ENCODE peak calls at places on chromosomes 6 and 20, in six cellular contexts. One of them, this sample, is unnamed.

GRCh38 chr20:46559685-46560440 is 9.4 kb upstream of the OCSTAMP start:
- DNase-seq in sigmoid colon: no peak
- DNase-seq in thoracic aorta: no peak
- DNase-seq in lung: no peak
- DNase-seq in heart left ventricle: no peak
- DNase-seq in stomach: no peak
- DNase-seq in this sample: no peak

GRCh38 chr20:4552075-4552474 is 169.6 kb upstream of the PRND start:
- DNase-seq in stomach: no peak
- DNase-seq in thoracic aorta: no peak
- DNase-seq in heart left ventricle: no peak
- DNase-seq in lung: no peak
- DNase-seq in sigmoid colon: no peak
- DNase-seq in this sample: no peak

GRCh38 chr6:134424131-134424794 is 106.4 kb upstream of the SGK1 start:
- DNase-seq in sigmoid colon: no peak
- DNase-seq in lung: no peak
- DNase-seq in stomach: no peak
- DNase-seq in heart left ventricle: no peak
- DNase-seq in thoracic aorta: no peak
- DNase-seq in this sample: no peak

GRCh38 chr20:39822667-39823066 is 860.5 kb downstream of the DHX35 start:
- DNase-seq in sigmoid colon: no peak
- DNase-seq in thoracic aorta: no peak
- DNase-seq in heart left ventricle: no peak
- DNase-seq in stomach: no peak
- DNase-seq in lung: no peak
- DNase-seq in this sample: no peak

GRCh38 chr6:122696079-122696478 is 83.4 kb upstream of the FABP7 start:
- DNase-seq in thoracic aorta: no peak
- DNase-seq in stomach: no peak
- DNase-seq in heart left ventricle: no peak
- DNase-seq in lung: no peak
- DNase-seq in sigmoid colon: no peak
- DNase-seq in this sample: no peak

GRCh38 chr6:63307581-63308246 is 12.1 kb downstream of the LGSN start:
- DNase-seq in lung: no peak
- DNase-seq in heart left ventricle: no peak
- DNase-seq in sigmoid colon: no peak
- DNase-seq in thoracic aorta: no peak
- DNase-seq in stomach: no peak
- DNase-seq in this sample: no peak

GRCh38 chr6:127737009-127737486 is 160.1 kb downstream of the C6orf58 start:
- DNase-seq in heart left ventricle: no peak
- DNase-seq in lung: peak; percentile 36
- DNase-seq in sigmoid colon: no peak
- DNase-seq in thoracic aorta: no peak
- DNase-seq in stomach: peak; percentile 45
- DNase-seq in this sample: no peak

GRCh38 chr20:43583982-43584432 is 6.7 kb upstream of the IFT52 start:
- DNase-seq in thoracic aorta: peak; percentile 43
- DNase-seq in sigmoid colon: no peak
- DNase-seq in stomach: peak; percentile 56
- DNase-seq in lung: peak; percentile 70
- DNase-seq in heart left ventricle: peak; percentile 77
- DNase-seq in this sample: peak; percentile 88

GRCh38 chr6:158606935-158607334 is 37.6 kb downstream of the DYNLT1 start:
- DNase-seq in sigmoid colon: no peak
- DNase-seq in thoracic aorta: no peak
- DNase-seq in lung: no peak
- DNase-seq in stomach: no peak
- DNase-seq in heart left ventricle: no peak
- DNase-seq in this sample: no peak

GRCh38 chr6:45655630-45656422 is 278.1 kb upstream of the SUPT3H start:
- DNase-seq in heart left ventricle: no peak
- DNase-seq in thoracic aorta: no peak
- DNase-seq in sigmoid colon: no peak
- DNase-seq in stomach: no peak
- DNase-seq in lung: no peak
- DNase-seq in this sample: no peak

GRCh38 chr6:26445934-26446667 is 5.8 kb downstream of the BTN3A3 start:
- DNase-seq in stomach: no peak
- DNase-seq in lung: no peak
- DNase-seq in heart left ventricle: no peak
- DNase-seq in thoracic aorta: no peak
- DNase-seq in sigmoid colon: no peak
- DNase-seq in this sample: no peak

GRCh38 chr6:36216559-36216958 is 20.0 kb downstream of the BRPF3 start:
- DNase-seq in thoracic aorta: no peak
- DNase-seq in lung: no peak
- DNase-seq in stomach: no peak
- DNase-seq in sigmoid colon: no peak
- DNase-seq in heart left ventricle: no peak
- DNase-seq in this sample: no peak

GRCh38 chr6:106525111-106525884 is 104.0 kb downstream of the RTN4IP1 start:
- DNase-seq in stomach: no peak
- DNase-seq in heart left ventricle: no peak
- DNase-seq in sigmoid colon: no peak
- DNase-seq in lung: no peak
- DNase-seq in thoracic aorta: no peak
- DNase-seq in this sample: no peak

GRCh38 chr6:16698988-16699868 is 62.0 kb downstream of the ATXN1 start:
- DNase-seq in heart left ventricle: no peak
- DNase-seq in stomach: no peak
- DNase-seq in lung: no peak
- DNase-seq in thoracic aorta: no peak
- DNase-seq in sigmoid colon: no peak
- DNase-seq in this sample: no peak

GRCh38 chr20:59027746-59028320 is 4.3 kb downstream of the ATP5F1E start:
- DNase-seq in heart left ventricle: no peak
- DNase-seq in stomach: no peak
- DNase-seq in sigmoid colon: no peak
- DNase-seq in thoracic aorta: no peak
- DNase-seq in lung: no peak
- DNase-seq in this sample: no peak

DNA sequence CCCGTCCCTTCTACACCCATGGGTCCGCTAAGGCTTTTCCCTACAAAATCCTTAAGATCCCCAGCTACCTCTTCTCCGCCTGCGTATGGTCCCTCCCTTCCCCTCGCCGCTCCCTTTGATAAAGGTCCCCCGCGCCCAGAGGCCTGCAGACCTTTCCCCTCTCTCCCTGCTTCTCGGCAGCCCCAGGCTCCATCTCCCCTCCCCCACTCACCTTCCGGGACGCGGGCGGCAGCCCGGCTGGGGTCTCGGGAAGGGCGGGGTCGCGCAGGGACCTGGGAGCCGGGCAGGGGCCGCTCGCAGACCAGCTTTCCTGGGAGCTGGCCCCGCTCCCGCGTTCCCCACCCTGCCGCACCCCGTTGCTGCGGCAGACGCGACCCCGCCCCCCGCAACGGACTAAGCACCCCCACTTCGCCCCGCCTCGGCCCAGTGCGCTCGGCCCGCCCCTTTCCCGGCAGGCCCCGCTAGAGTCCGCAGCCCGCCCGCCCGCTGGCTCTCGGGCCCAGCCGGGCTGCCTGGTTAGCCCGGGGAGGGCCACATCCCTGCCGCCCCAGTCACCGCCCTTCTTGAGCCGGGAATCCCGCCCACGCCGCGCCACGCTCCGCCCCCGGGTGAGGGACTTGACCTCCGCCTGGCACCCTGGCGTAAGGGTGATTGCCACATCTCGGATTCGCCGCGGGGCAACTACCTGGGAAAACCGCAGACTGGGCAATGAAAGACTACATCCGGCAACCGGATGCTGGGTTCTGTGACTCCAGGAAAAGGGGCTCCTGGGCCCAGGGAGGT is at the start of gene FLOT1:
- DNase-seq in thoracic aorta: peak; percentile 91
- DNase-seq in sigmoid colon: peak; percentile 99
- DNase-seq in stomach: peak; percentile 99
- DNase-seq in heart left ventricle: peak; percentile 99
- DNase-seq in lung: peak; percentile 99
- DNase-seq in this sample: peak; percentile 99
- H3K4me1 ChIP-seq in thoracic aorta: peaks cover 54% of the 10 kb centered on the region
- H3K4me1 ChIP-seq in sigmoid colon: peaks cover 52% of the 10 kb centered on the region
- H3K4me1 ChIP-seq in stomach: peaks cover 36% of the 10 kb centered on the region
- H3K4me1 ChIP-seq in heart left ventricle: peaks cover 40% of the 10 kb centered on the region
- H3K4me1 ChIP-seq in lung: peaks cover 10% of the 10 kb centered on the region
- H3K4me1 ChIP-seq in this sample: peaks cover 52% of the 10 kb centered on the region

GRCh38 chr6:11773013-11773412 is 5.6 kb downstream of the ADTRP start:
- DNase-seq in stomach: no peak
- DNase-seq in lung: no peak
- DNase-seq in thoracic aorta: no peak
- DNase-seq in heart left ventricle: no peak
- DNase-seq in sigmoid colon: no peak
- DNase-seq in this sample: no peak
- H3K4me1 ChIP-seq in stomach: peaks cover 27% of the 10 kb centered on the region
- H3K4me1 ChIP-seq in lung: peaks cover 9% of the 10 kb centered on the region
- H3K4me1 ChIP-seq in thoracic aorta: peaks cover 27% of the 10 kb centered on the region
- H3K4me1 ChIP-seq in heart left ventricle: peaks cover 14% of the 10 kb centered on the region
- H3K4me1 ChIP-seq in sigmoid colon: peaks cover 19% of the 10 kb centered on the region
- H3K4me1 ChIP-seq in this sample: peaks cover 30% of the 10 kb centered on the region

GRCh38 chr6:4932506-4932903 is 71.3 kb downstream of the RPP40 start:
- DNase-seq in stomach: no peak
- DNase-seq in heart left ventricle: no peak
- DNase-seq in sigmoid colon: no peak
- DNase-seq in lung: no peak
- DNase-seq in thoracic aorta: no peak
- DNase-seq in this sample: no peak

GRCh38 chr6:4935981-4936680 is 67.7 kb downstream of the RPP40 start:
- DNase-seq in sigmoid colon: no peak
- DNase-seq in thoracic aorta: no peak
- DNase-seq in stomach: no peak
- DNase-seq in lung: no peak
- DNase-seq in heart left ventricle: no peak
- DNase-seq in this sample: no peak

GRCh38 chr6:4936681-4937041 is 67.2 kb downstream of the RPP40 start:
- DNase-seq in thoracic aorta: no peak
- DNase-seq in sigmoid colon: no peak
- DNase-seq in lung: no peak
- DNase-seq in heart left ventricle: no peak
- DNase-seq in stomach: no peak
- DNase-seq in this sample: no peak

GRCh38 chr6:4937414-4937813 is 66.4 kb downstream of the RPP40 start:
- DNase-seq in sigmoid colon: no peak
- DNase-seq in heart left ventricle: no peak
- DNase-seq in thoracic aorta: no peak
- DNase-seq in stomach: no peak
- DNase-seq in lung: no peak
- DNase-seq in this sample: no peak

GRCh38 chr6:4935486-4935885 is 68.4 kb downstream of the RPP40 start:
- DNase-seq in heart left ventricle: no peak
- DNase-seq in lung: no peak
- DNase-seq in thoracic aorta: no peak
- DNase-seq in sigmoid colon: no peak
- DNase-seq in stomach: no peak
- DNase-seq in this sample: no peak
- H3K4me1 ChIP-seq in heart left ventricle: peaks cover 18% of the 10 kb centered on the region
- H3K4me1 ChIP-seq in lung: no peaks in the 10 kb centered on the region
- H3K4me1 ChIP-seq in thoracic aorta: peaks cover 18% of the 10 kb centered on the region
- H3K4me1 ChIP-seq in sigmoid colon: peaks cover 24% of the 10 kb centered on the region
- H3K4me1 ChIP-seq in stomach: peaks cover 7% of the 10 kb centered on the region
- H3K4me1 ChIP-seq in this sample: peaks cover 12% of the 10 kb centered on the region

GRCh38 chr20:31690124-31690666 is 32.5 kb downstream of the BCL2L1 start:
- DNase-seq in lung: no peak
- DNase-seq in thoracic aorta: no peak
- DNase-seq in stomach: no peak
- DNase-seq in heart left ventricle: no peak
- DNase-seq in sigmoid colon: no peak
- DNase-seq in this sample: no peak
- H3K4me1 ChIP-seq in lung: peaks cover 13% of the 10 kb centered on the region
- H3K4me1 ChIP-seq in thoracic aorta: peaks cover 55% of the 10 kb centered on the region
- H3K4me1 ChIP-seq in stomach: peaks cover 21% of the 10 kb centered on the region
- H3K4me1 ChIP-seq in heart left ventricle: peaks cover 51% of the 10 kb centered on the region
- H3K4me1 ChIP-seq in sigmoid colon: peaks cover 8% of the 10 kb centered on the region
- H3K4me1 ChIP-seq in this sample: peaks cover 80% of the 10 kb centered on the region

DNA sequence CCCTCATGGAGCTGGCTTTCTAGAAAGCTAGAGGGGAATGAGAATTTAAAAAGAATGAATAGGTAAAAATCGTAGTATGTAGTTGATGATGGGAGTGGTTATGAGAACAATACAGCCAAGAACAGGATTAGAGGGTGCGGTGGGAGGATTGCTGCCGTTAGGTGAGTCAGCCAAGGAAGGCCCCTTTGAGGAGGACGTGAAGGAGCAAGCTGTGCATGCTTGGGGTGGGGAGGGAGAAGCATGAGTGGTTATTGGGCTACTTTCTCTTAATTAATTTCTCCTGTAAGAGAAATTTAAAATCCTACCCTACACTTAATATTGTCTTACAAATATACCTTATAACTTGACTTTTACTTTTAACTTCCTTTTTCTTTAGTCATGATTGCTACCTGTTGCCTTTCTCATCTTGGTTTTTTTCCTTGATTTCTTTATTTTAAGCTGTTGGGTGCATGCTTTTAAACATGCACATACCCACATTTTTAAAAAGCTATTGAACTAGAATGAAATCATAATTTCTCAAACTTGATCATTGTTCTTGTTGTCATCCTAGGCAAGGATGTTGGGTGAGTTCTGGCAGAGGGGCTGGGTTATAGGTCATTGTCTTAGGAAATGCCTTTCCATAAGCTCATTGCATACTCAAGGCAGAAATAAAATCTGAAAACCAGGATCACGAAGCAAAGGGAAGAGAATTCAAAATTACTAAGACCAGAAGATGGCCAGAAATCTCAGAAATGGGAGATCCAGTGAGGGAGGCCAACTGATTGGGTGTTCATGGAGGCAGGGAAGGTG is 114.5 kb downstream of the TCP11 start:
- DNase-seq in thoracic aorta: no peak
- DNase-seq in stomach: no peak
- DNase-seq in lung: no peak
- DNase-seq in heart left ventricle: no peak
- DNase-seq in sigmoid colon: no peak
- DNase-seq in this sample: no peak
- H3K4me1 ChIP-seq in thoracic aorta: peaks cover 96% of the 10 kb centered on the region
- H3K4me1 ChIP-seq in stomach: peaks cover 41% of the 10 kb centered on the region
- H3K4me1 ChIP-seq in lung: peaks cover 14% of the 10 kb centered on the region
- H3K4me1 ChIP-seq in heart left ventricle: peaks cover 84% of the 10 kb centered on the region
- H3K4me1 ChIP-seq in sigmoid colon: peaks cover 89% of the 10 kb centered on the region
- H3K4me1 ChIP-seq in this sample: peaks cover 59% of the 10 kb centered on the region

GRCh38 chr6:34667481-34668238 is 28.9 kb downstream of the ILRUN start:
- DNase-seq in sigmoid colon: no peak
- DNase-seq in heart left ventricle: no peak
- DNase-seq in thoracic aorta: no peak
- DNase-seq in lung: no peak
- DNase-seq in stomach: no peak
- DNase-seq in this sample: no peak
- H3K4me1 ChIP-seq in sigmoid colon: peaks cover 37% of the 10 kb centered on the region
- H3K4me1 ChIP-seq in heart left ventricle: peaks cover 41% of the 10 kb centered on the region
- H3K4me1 ChIP-seq in thoracic aorta: peaks cover 58% of the 10 kb centered on the region
- H3K4me1 ChIP-seq in lung: peaks cover 9% of the 10 kb centered on the region
- H3K4me1 ChIP-seq in stomach: peaks cover 31% of the 10 kb centered on the region
- H3K4me1 ChIP-seq in this sample: peaks cover 27% of the 10 kb centered on the region